ENCODE peak calls at places on chromosomes 1 and 21, in seven cellular contexts. F is AG08395, Y is aorta, P is iris pigment epithelial cell, S is fibroblast of the aortic adventitia, K is NCI-H2081, Q is ACHN. Z is an unnamed sample.

GRCh38 chr21:29546071-29546470 is 247.3 kb downstream of the BACH1 start:
- DNase-seq in F (peak; percentile 5), Y (no peak), P (no peak), S (no peak), K (no peak), Q (no peak), Z (no peak)

GRCh38 chr1:227915564-227916553 is 31.9 kb downstream of the WNT9A start:
- DNase-seq in F (no peak), Y (no peak), P (no peak), S (no peak), K (peak; percentile 76), Q (no peak), Z (no peak)

GRCh38 chr1:167617100-167617949 is 12.7 kb upstream of the RCSD1 start:
- DNase-seq in F (peak; percentile 22), Y (peak; percentile 58), P (peak; percentile 66), S (no peak), K (no peak), Q (no peak), Z (no peak)

GRCh38 chr1:80531182-80531581 is 1269.6 kb upstream of the ADGRL2 start:
- DNase-seq in F (no peak), Y (no peak), P (peak; percentile 1), S (no peak), K (no peak), Q (no peak), Z (no peak)

GRCh38 chr1:81010156-81010555 is 790.6 kb upstream of the ADGRL2 start:
- DNase-seq in F (no peak), Y (no peak), P (no peak), S (no peak), K (no peak), Q (no peak), Z (no peak)

GRCh38 chr1:204190212-204191211 is 5.8 kb downstream of the KISS1 start:
- DNase-seq in F (peak; percentile 52), Y (no peak), P (peak; percentile 78), S (peak; percentile 56), K (no peak), Q (peak; percentile 53), Z (no peak)

GRCh38 chr21:34186119-34186719 is 112.8 kb downstream of the MRPS6 start:
- DNase-seq in F (no peak), Y (peak; percentile 81), P (no peak), S (peak; percentile 29), K (no peak), Q (no peak), Z (no peak)

GRCh38 chr1:50976111-50976889 is 6.3 kb downstream of the CDKN2C start:
- DNase-seq in F (no peak), Y (no peak), P (no peak), S (peak; percentile 42), K (peak; percentile 80), Q (peak; percentile 45), Z (peak; percentile 92)

GRCh38 chr21:37193676-37194075 is 73.5 kb downstream of the VPS26C start:
- DNase-seq in F (no peak), Y (no peak), P (no peak), S (no peak), K (no peak), Q (no peak), Z (no peak)

GRCh38 chr1:208213786-208214185 is 30.4 kb downstream of the PLXNA2 start:
- DNase-seq in F (no peak), Y (no peak), P (no peak), S (no peak), K (no peak), Q (no peak), Z (no peak)

GRCh38 chr1:23098463-23099170 is 70.0 kb downstream of the LUZP1 start:
- DNase-seq in F (peak; percentile 76), Y (no peak), P (peak; percentile 83), S (peak; percentile 89), K (peak; percentile 75), Q (peak; percentile 71), Z (peak; percentile 45)

GRCh38 chr1:39333296-39333695 is 128.8 kb downstream of the MACF1 start:
- DNase-seq in F (no peak), Y (no peak), P (peak; percentile 88), S (peak; percentile 35), K (no peak), Q (no peak), Z (no peak)

GRCh38 chr1:12539705-12540579 is 78.1 kb downstream of the DHRS3 start:
- DNase-seq in F (peak; percentile 89), Y (peak; percentile 94), P (peak; percentile 99), S (peak; percentile 98), K (no peak), Q (no peak), Z (no peak)

GRCh38 chr1:109240158-109241152 is 8.9 kb upstream of the CELSR2 start:
- DNase-seq in F (peak; percentile 73), Y (peak; percentile 73), P (peak; percentile 76), S (peak; percentile 41), K (peak; percentile 70), Q (no peak), Z (no peak)

GRCh38 chr1:31881698-31882000 is 56.5 kb downstream of the PTP4A2 start:
- DNase-seq in F (no peak), Y (no peak), P (peak; percentile 40), S (peak; percentile 44), K (no peak), Q (no peak), Z (no peak)

GRCh38 chr1:156910309-156910782 is 10.1 kb upstream of the LRRC71 start:
- DNase-seq in F (no peak), Y (peak; percentile 52), P (no peak), S (no peak), K (peak; percentile 31), Q (peak; percentile 36), Z (no peak)

GRCh38 chr1:176897350-176898236 is 266.9 kb downstream of the ASTN1 start:
- DNase-seq in F (peak; percentile 80), Y (no peak), P (peak; percentile 46), S (peak; percentile 71), K (peak; percentile 65), Q (peak; percentile 73), Z (peak; percentile 41)

GRCh38 chr1:31815752-31816484 is at the start of gene SPOCD1:
- DNase-seq in F (peak; percentile 94), Y (peak; percentile 82), P (peak; percentile 82), S (peak; percentile 76), K (peak; percentile 60), Q (peak; percentile 86), Z (peak; percentile 13)

GRCh38 chr1:160244209-160244608 is 18.1 kb downstream of the DCAF8 start:
- DNase-seq in F (no peak), Y (no peak), P (peak; percentile 7), S (no peak), K (no peak), Q (no peak), Z (no peak)

GRCh38 chr1:9843576-9843945 is 19.8 kb upstream of the CLSTN1 start:
- DNase-seq in F (no peak), Y (no peak), P (no peak), S (no peak), K (peak; percentile 99), Q (no peak), Z (peak; percentile 62)

GRCh38 chr1:24673336-24673735 is 30.2 kb downstream of the SRRM1 start:
- DNase-seq in F (peak; percentile 21), Y (no peak), P (peak; percentile 43), S (no peak), K (no peak), Q (no peak), Z (no peak)

GRCh38 chr1:19375621-19376020 is 63.5 kb downstream of the SLC66A1 start:
- DNase-seq in F (no peak), Y (no peak), P (no peak), S (no peak), K (no peak), Q (no peak), Z (no peak)

GRCh38 chr1:58620926-58621325 is 43.9 kb upstream of the TACSTD2 start:
- DNase-seq in F (no peak), Y (no peak), P (no peak), S (no peak), K (no peak), Q (no peak), Z (no peak)

GRCh38 chr21:34812510-34813265 is 143.9 kb downstream of the CLIC6 start:
- DNase-seq in F (peak; percentile 60), Y (no peak), P (peak; percentile 98), S (peak; percentile 92), K (no peak), Q (no peak), Z (peak; percentile 16)

GRCh38 chr1:24089027-24089742 is 22.8 kb downstream of the MYOM3 start:
- DNase-seq in F (no peak), Y (no peak), P (no peak), S (no peak), K (no peak), Q (no peak), Z (no peak)

GRCh38 chr1:213326666-213327317 is 275.8 kb downstream of the RPS6KC1 start:
- DNase-seq in F (peak; percentile 65), Y (peak; percentile 83), P (peak; percentile 61), S (peak; percentile 71), K (no peak), Q (peak; percentile 29), Z (no peak)

GRCh38 chr21:32949701-32950100 is 76.0 kb upstream of the OLIG2 start:
- DNase-seq in F (no peak), Y (no peak), P (no peak), S (no peak), K (no peak), Q (no peak), Z (no peak)

GRCh38 chr1:74505133-74505532 is 7.3 kb downstream of the LRRC53 start:
- DNase-seq in F (no peak), Y (no peak), P (no peak), S (no peak), K (peak; percentile 78), Q (no peak), Z (peak; percentile 97)

GRCh38 chr21:18467715-18468114 is 64.1 kb upstream of the TMPRSS15 start:
- DNase-seq in F (no peak), Y (no peak), P (no peak), S (no peak), K (no peak), Q (no peak), Z (no peak)

GRCh38 chr1:246753670-246754535 is 29.7 kb downstream of the SCCPDH start:
- DNase-seq in F (peak; percentile 69), Y (no peak), P (peak; percentile 60), S (peak; percentile 73), K (peak; percentile 51), Q (peak; percentile 69), Z (peak; percentile 18)